ENCODE peak calls at places on chromosomes 1 and 21, in six cellular contexts. R, B, H, E, Z and Y are unnamed samples.

GRCh38 chr1:60848583-60849188 is 233.7 kb upstream of the NFIA start:
- DNase-seq in Z (no peak), H (no peak), B (no peak), R (peak; percentile 71), E (peak; percentile 38), Y (peak; percentile 82)

GRCh38 chr1:67646145-67647035 is 38.6 kb upstream of the GADD45A start:
- DNase-seq in E (peak; percentile 23), B (no peak), H (no peak), Z (peak; percentile 48), R (peak; percentile 40), Y (peak; percentile 53)

GRCh38 chr1:88634538-88634937 is 49.5 kb upstream of the PKN2 start:
- DNase-seq in E (no peak), Z (no peak), B (no peak), R (no peak), H (no peak), Y (no peak)

GRCh38 chr1:52348704-52349301 is 17.2 kb downstream of the CC2D1B start:
- DNase-seq in E (peak; percentile 44), B (peak; percentile 44), H (no peak), Z (no peak), R (peak; percentile 85), Y (peak; percentile 10)

GRCh38 chr1:161089251-161089924 is at the start of gene NECTIN4:
- DNase-seq in B (peak; percentile 87), H (no peak), E (no peak), R (no peak), Z (peak; percentile 83), Y (no peak)

GRCh38 chr1:53410100-53410541 is 49.1 kb upstream of the DMRTB1 start:
- DNase-seq in R (peak; percentile 33), Z (no peak), E (peak; percentile 47), B (no peak), H (peak; percentile 18), Y (no peak)

GRCh38 chr21:46161180-46161799 is 5.9 kb upstream of the FTCD start:
- DNase-seq in E (no peak), R (no peak), B (no peak), H (no peak), Z (peak; percentile 16), Y (no peak)

GRCh38 chr1:202304370-202304769 is 37.4 kb downstream of the UBE2T start:
- DNase-seq in R (no peak), B (no peak), Z (no peak), H (no peak), E (no peak), Y (no peak)

GRCh38 chr1:21896652-21897532 is 40.2 kb downstream of the HSPG2 start:
- DNase-seq in R (peak; percentile 78), B (no peak), Z (peak; percentile 81), H (no peak), E (no peak), Y (peak; percentile 55)

GRCh38 chr1:85584923-85585322 is 4.4 kb downstream of the CCN1 start:
- DNase-seq in Z (no peak), H (no peak), E (peak; percentile 84), B (no peak), R (no peak), Y (peak; percentile 89)

GRCh38 chr1:178094752-178095645 is 1.1 kb downstream of the RASAL2 start:
- DNase-seq in B (no peak), Z (no peak), H (no peak), R (peak; percentile 50), E (no peak), Y (peak; percentile 77)

GRCh38 chr1:29270881-29271390 is 34.6 kb downstream of the PTPRU start:
- DNase-seq in Z (no peak), B (no peak), E (no peak), H (no peak), R (peak; percentile 43), Y (peak; percentile 27)

GRCh38 chr1:160550572-160551034 is 27.5 kb upstream of the SLAMF6 start:
- DNase-seq in B (peak; percentile 66), R (no peak), H (peak; percentile 25), Z (no peak), E (no peak), Y (no peak)

GRCh38 chr1:64574301-64574700 is 104.4 kb downstream of the CACHD1 start:
- DNase-seq in E (peak; percentile 21), B (no peak), R (peak; percentile 51), Z (no peak), H (no peak), Y (no peak)

GRCh38 chr21:38400195-38400695 is 98.0 kb downstream of the ERG start:
- DNase-seq in R (no peak), Z (no peak), B (no peak), E (no peak), H (no peak), Y (no peak)

GRCh38 chr21:38401527-38401926 is 96.8 kb downstream of the ERG start:
- DNase-seq in E (no peak), H (no peak), B (no peak), Z (no peak), R (no peak), Y (no peak)

GRCh38 chr21:38402795-38403194 is 95.5 kb downstream of the ERG start:
- DNase-seq in H (no peak), R (no peak), E (no peak), Z (no peak), B (no peak), Y (no peak)

GRCh38 chr21:38402291-38402690 is 96.0 kb downstream of the ERG start:
- DNase-seq in R (no peak), Z (no peak), B (no peak), E (no peak), H (no peak), Y (no peak)

GRCh38 chr21:38404134-38404533 is 94.1 kb downstream of the ERG start:
- DNase-seq in Z (no peak), H (no peak), B (no peak), E (no peak), R (no peak), Y (no peak)
- H3K4me3 ChIP-seq in Z (no peak overlapping the region), H (no peak overlapping the region), B (no peak overlapping the region), E (no peak overlapping the region), R (no peak overlapping the region), Y (no peak overlapping the region)

DNA sequence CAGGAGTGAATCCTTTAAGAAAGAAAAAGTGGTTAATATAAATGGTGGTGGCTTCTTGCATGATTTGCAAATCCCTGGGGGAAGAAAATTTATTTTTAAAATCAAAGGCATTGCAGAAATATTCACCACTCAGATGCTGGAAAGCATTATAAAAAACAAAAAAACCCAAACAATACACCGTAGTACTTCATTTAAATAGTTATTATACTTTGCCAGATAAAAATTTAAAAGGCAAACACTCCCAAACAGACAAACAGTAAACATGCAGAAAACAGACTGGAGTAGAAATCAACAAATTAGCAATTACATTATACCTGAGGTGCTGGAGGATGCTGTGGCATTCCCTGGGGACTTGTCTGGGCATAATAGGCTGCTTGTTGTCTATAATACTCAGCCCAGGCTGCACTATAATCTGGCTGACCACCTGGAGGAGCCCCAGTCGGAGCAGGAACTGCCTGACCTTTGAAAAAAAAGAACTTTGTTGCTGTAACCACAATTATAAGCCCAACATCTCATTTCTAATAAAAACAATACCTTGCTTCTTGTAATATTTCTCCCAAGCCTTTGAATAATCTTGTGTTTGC is 29.9 kb downstream of the FUBP1 start:
- DNase-seq in R (peak; percentile 45), B (no peak), E (peak; percentile 42), Z (no peak), H (no peak), Y (peak; percentile 51)
- TF ChIP-seq CTCF in R (peak; percentile 23), B (peak; percentile 10), E (peak; percentile 28), Z (no peak), H (no peak), Y (peak; percentile 44)

GRCh38 chr1:47231314-47232186 is 475 bp downstream of the TAL1 start:
- DNase-seq in B (no peak), R (peak; percentile 52), E (peak; percentile 33), H (no peak), Z (no peak), Y (peak; percentile 59)
- H3K4me3 ChIP-seq in B (peak overlapping the region; percentile 41), R (no peak overlapping the region), E (no peak overlapping the region), H (peak overlapping the region; percentile 60), Z (peak overlapping the region; percentile 13), Y (peak overlapping the region; percentile 45)

GRCh38 chr1:15425521-15425920 is 12.7 kb upstream of the CTRC start:
- DNase-seq in B (no peak), R (no peak), Z (no peak), E (no peak), H (no peak), Y (no peak)

GRCh38 chr1:15424981-15425380 is 13.3 kb upstream of the CTRC start:
- DNase-seq in B (no peak), Z (no peak), E (no peak), H (no peak), R (no peak), Y (no peak)

GRCh38 chr1:15427280-15427666 is 11.0 kb upstream of the CTRC start:
- DNase-seq in R (no peak), B (no peak), Z (no peak), E (no peak), H (no peak), Y (no peak)

GRCh38 chr1:15425961-15426360 is 12.3 kb upstream of the CTRC start:
- DNase-seq in H (no peak), E (no peak), R (no peak), Z (no peak), B (no peak), Y (no peak)

GRCh38 chr1:15426492-15427279 is 11.6 kb upstream of the CTRC start:
- DNase-seq in E (peak; percentile 57), B (no peak), R (peak; percentile 56), H (no peak), Z (peak; percentile 81), Y (no peak)
- TF ChIP-seq CTCF in E (peak; percentile 3), B (peak; percentile 25), R (no peak), H (no peak), Z (peak; percentile 41), Y (no peak)

GRCh38 chr1:224358288-224358687 is 1.6 kb downstream of the CNIH4 start:
- DNase-seq in Z (no peak), B (peak; percentile 75), R (no peak), E (no peak), H (no peak), Y (no peak)

GRCh38 chr1:224356685-224357625 is at the start of gene CNIH4:
- DNase-seq in E (peak; percentile 96), Z (peak; percentile 95), R (peak; percentile 97), B (peak; percentile 96), H (peak; percentile 81), Y (peak; percentile 96)

GRCh38 chr1:224353975-224354930 is 2.4 kb upstream of the CNIH4 start:
- DNase-seq in B (no peak), R (no peak), Z (no peak), H (no peak), E (peak; percentile 8), Y (no peak)

GRCh38 chr1:224357626-224358124 is 996 bp downstream of the CNIH4 start:
- DNase-seq in R (peak; percentile 79), Z (no peak), B (no peak), H (no peak), E (peak; percentile 56), Y (peak; percentile 76)

GRCh38 chr1:224359207-224359606 is 2.5 kb downstream of the CNIH4 start:
- DNase-seq in R (no peak), E (no peak), Z (no peak), H (no peak), B (no peak), Y (no peak)
- H3K4me3 ChIP-seq in R (no peak overlapping the region), E (no peak overlapping the region), Z (no peak overlapping the region), H (no peak overlapping the region), B (no peak overlapping the region), Y (no peak overlapping the region)

DNA sequence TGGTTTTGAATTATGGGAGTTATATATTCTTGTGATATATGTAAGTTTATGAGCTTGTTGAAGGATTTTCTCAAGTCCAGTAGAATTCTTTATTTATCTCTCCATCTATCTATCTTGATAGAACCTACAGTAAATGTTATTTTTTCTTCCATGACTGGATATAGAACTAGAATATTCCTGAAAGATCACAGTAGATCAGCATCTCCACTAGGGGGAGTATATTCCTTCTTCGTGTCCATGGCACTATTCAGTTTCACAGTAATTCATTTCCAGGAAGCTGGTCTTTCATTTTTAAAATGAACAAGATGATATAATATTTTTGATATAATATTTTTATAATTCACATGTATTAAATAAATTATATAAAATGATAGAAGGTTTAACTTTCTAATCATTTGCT is 18.8 kb downstream of the TMPRSS15 start:
- DNase-seq in Z (no peak), H (no peak), B (no peak), E (no peak), R (no peak), Y (peak; percentile 2)
- TF ChIP-seq CTCF in Z (peak; percentile 68), H (no peak), B (peak; percentile 60), E (no peak), R (no peak), Y (peak; percentile 37)